ENCODE peak calls at places on chromosomes 4 and X, in four cellular contexts. U is MV-4-11, F is activated T-cell treated with anti-CD3 and anti-CD28 coated beads for 24 hours, H is uterus. L is an unnamed sample.

GRCh38 chrX:40933132-40934078 is 151.8 kb upstream of the USP9X start:
- DNase-seq in H (no peak), F (peak), U (peak), L (peak)

GRCh38 chrX:142089193-142089592 is 115.9 kb downstream of the MAGEC2 start:
- DNase-seq in F (no peak), U (no peak), H (no peak), L (no peak)

GRCh38 chr4:76430519-76431388 is 4.3 kb upstream of the SHROOM3 start:
- DNase-seq in U (peak), F (no peak), H (no peak), L (peak)

GRCh38 chr4:80240976-80241375 is 25.5 kb upstream of the FGF5 start:
- DNase-seq in H (no peak), F (no peak), U (no peak), L (peak)

GRCh38 chr4:119099227-119099910 is 36.3 kb upstream of the MYOZ2 start:
- DNase-seq in U (peak), H (no peak), F (no peak), L (peak)

GRCh38 chrX:132092439-132093065 is 35.3 kb downstream of the FRMD7 start:
- DNase-seq in H (peak), U (peak), F (peak), L (no peak)

GRCh38 chr4:68864438-68865177 is 48.8 kb downstream of the UGT2B10 start:
- DNase-seq in H (no peak), F (no peak), U (no peak), L (no peak)

GRCh38 chr4:54548098-54548620 is 109.6 kb upstream of the KIT start:
- DNase-seq in H (no peak), F (no peak), U (no peak), L (no peak)

GRCh38 chr4:84050014-84050413 is 449.1 kb downstream of the NKX6-1 start:
- DNase-seq in F (no peak), U (no peak), H (no peak), L (no peak)

L was measured in GM04503.